ENCODE peak calls at places on chromosomes 7 and 10, in ten cellular contexts. H is A549, D is suprapubic skin, P is K562, E is esophagus muscularis mucosa, L is SK-N-SH, Z is transverse colon, O is GM12878, M is stomach, R is tibial nerve. Y is an unnamed sample.

GRCh38 chr10:130169136-130169888 is 33.1 kb downstream of the GLRX3 start:
- DNase-seq in H (no peak), D (no peak), P (no peak), E (no peak), L (no peak), Z (no peak), O (no peak), M (no peak), R (no peak), Y (no peak)

GRCh38 chr10:77699080-77699645 is 61.6 kb upstream of the KCNMA1 start:
- DNase-seq in H (no peak), D (no peak), P (no peak), E (peak), L (no peak), Z (no peak), O (no peak), M (no peak), R (no peak), Y (no peak)

GRCh38 chr7:2876031-2876862 is 32.1 kb upstream of the GNA12 start:
- DNase-seq in H (peak), D (no peak), P (no peak), E (no peak), L (peak), Z (no peak), O (no peak), M (no peak), R (no peak), Y (no peak)

GRCh38 chr10:86330778-86331763 is 35.5 kb downstream of the GRID1 start:
- DNase-seq in H (no peak), D (peak), P (no peak), E (no peak), L (no peak), Z (no peak), O (no peak), M (no peak), R (no peak), Y (no peak)

GRCh38 chr7:151175793-151176311 is 8.4 kb upstream of the GBX1 start:
- DNase-seq in H (no peak), D (no peak), P (peak), E (no peak), L (no peak), Z (no peak), O (no peak), M (peak), R (no peak), Y (no peak)

GRCh38 chr10:23383637-23384036 is 39.0 kb upstream of the C10orf67 start:
- DNase-seq in H (no peak), D (no peak), P (no peak), E (no peak), L (no peak), Z (no peak), O (no peak), M (no peak), R (no peak), Y (no peak)

GRCh38 chr10:9807848-9808247 is 1209.8 kb upstream of the CELF2 start:
- DNase-seq in H (no peak), D (no peak), P (peak), E (no peak), L (no peak), Z (no peak), O (no peak), M (no peak), R (no peak), Y (no peak)

GRCh38 chr7:116113310-116113709 is 82.7 kb upstream of the TFEC start:
- DNase-seq in H (no peak), D (no peak), P (no peak), E (no peak), L (no peak), Z (no peak), O (no peak), M (no peak), R (no peak), Y (no peak)

GRCh38 chr7:27917774-27918314 is 177.9 kb downstream of the TAX1BP1 start:
- DNase-seq in H (peak), D (no peak), P (no peak), E (no peak), L (no peak), Z (no peak), O (no peak), M (no peak), R (no peak), Y (no peak)

GRCh38 chr7:29987083-29987482 is 2.5 kb downstream of the SCRN1 start:
- DNase-seq in H (peak), D (no peak), P (no peak), E (no peak), L (no peak), Z (no peak), O (no peak), M (no peak), R (no peak), Y (no peak)

GRCh38 chr10:6045600-6046457 is 16.3 kb downstream of the IL2RA start:
- DNase-seq in H (no peak), D (no peak), P (no peak), E (peak), L (no peak), Z (no peak), O (no peak), M (no peak), R (no peak), Y (no peak)

GRCh38 chr7:582931-583330 is 63.3 kb upstream of the PDGFA start:
- DNase-seq in H (no peak), D (no peak), P (no peak), E (no peak), L (no peak), Z (no peak), O (no peak), M (no peak), R (no peak), Y (no peak)

GRCh38 chr7:18019562-18019961 is 8.1 kb downstream of the PRPS1L1 start:
- DNase-seq in H (peak), D (no peak), P (no peak), E (no peak), L (no peak), Z (no peak), O (no peak), M (no peak), R (no peak), Y (no peak)

GRCh38 chr10:6621536-6621935 is 41.5 kb upstream of the PRKCQ start:
- DNase-seq in H (no peak), D (no peak), P (no peak), E (no peak), L (no peak), Z (no peak), O (no peak), M (no peak), R (no peak), Y (no peak)

GRCh38 chr7:157501576-157501975 is 164.8 kb downstream of the DNAJB6 start:
- DNase-seq in H (no peak), D (no peak), P (no peak), E (no peak), L (no peak), Z (no peak), O (no peak), M (peak), R (no peak), Y (no peak)

GRCh38 chr7:16982640-16983103 is 100.9 kb upstream of the AGR3 start:
- DNase-seq in H (peak), D (no peak), P (peak), E (no peak), L (peak), Z (peak), O (no peak), M (no peak), R (no peak), Y (no peak)

GRCh38 chr10:89481662-89482061 is 53.7 kb downstream of the SLC16A12 start:
- DNase-seq in H (peak), D (no peak), P (no peak), E (no peak), L (no peak), Z (no peak), O (no peak), M (no peak), R (no peak), Y (no peak)

GRCh38 chr7:94297397-94297838 is 97.3 kb upstream of the COL1A2 start:
- DNase-seq in H (peak), D (peak), P (no peak), E (no peak), L (no peak), Z (peak), O (no peak), M (peak), R (peak), Y (peak)

GRCh38 chr10:58920655-58921003 is 255.8 kb upstream of the PHYHIPL start:
- DNase-seq in H (no peak), D (no peak), P (no peak), E (no peak), L (no peak), Z (no peak), O (no peak), M (no peak), R (no peak), Y (no peak)

GRCh38 chr7:139423091-139423490 is 60.4 kb downstream of the KLRG2 start:
- DNase-seq in H (no peak), D (no peak), P (no peak), E (no peak), L (no peak), Z (no peak), O (no peak), M (no peak), R (no peak), Y (no peak)

GRCh38 chr7:24851791-24852190 is 94.5 kb upstream of the GSDME start:
- DNase-seq in H (no peak), D (no peak), P (peak), E (no peak), L (no peak), Z (no peak), O (no peak), M (no peak), R (no peak), Y (no peak)

GRCh38 chr10:90805211-90805610 is 52.6 kb downstream of the HTR7 start:
- DNase-seq in H (no peak), D (no peak), P (no peak), E (no peak), L (no peak), Z (no peak), O (no peak), M (no peak), R (no peak), Y (no peak)

GRCh38 chr10:4068255-4069028 is 283.4 kb upstream of the KLF6 start:
- DNase-seq in H (no peak), D (no peak), P (no peak), E (no peak), L (no peak), Z (no peak), O (no peak), M (no peak), R (no peak), Y (no peak)

GRCh38 chr10:87700031-87700796 is 40.5 kb downstream of the PAPSS2 start:
- DNase-seq in H (no peak), D (no peak), P (no peak), E (no peak), L (no peak), Z (no peak), O (no peak), M (no peak), R (no peak), Y (no peak)

GRCh38 chr7:150909192-150909591 is 56.9 kb downstream of the AOC1 start:
- DNase-seq in H (no peak), D (no peak), P (no peak), E (no peak), L (peak), Z (no peak), O (no peak), M (no peak), R (no peak), Y (no peak)

GRCh38 chr7:14936530-14936929 is 34.0 kb upstream of the DGKB start:
- DNase-seq in H (peak), D (no peak), P (no peak), E (no peak), L (no peak), Z (peak), O (no peak), M (no peak), R (no peak), Y (no peak)

GRCh38 chr10:34739915-34740314 is 75.2 kb downstream of the PARD3 start:
- DNase-seq in H (no peak), D (no peak), P (peak), E (peak), L (no peak), Z (peak), O (no peak), M (peak), R (no peak), Y (peak)

GRCh38 chr7:150560486-150560885 is 6.7 kb upstream of the GIMAP4 start:
- DNase-seq in H (no peak), D (no peak), P (no peak), E (no peak), L (no peak), Z (no peak), O (no peak), M (no peak), R (no peak), Y (no peak)

GRCh38 chr7:116261904-116262303 is 51.6 kb downstream of the TES start:
- DNase-seq in H (peak), D (no peak), P (no peak), E (no peak), L (no peak), Z (no peak), O (no peak), M (no peak), R (no peak), Y (no peak)

GRCh38 chr7:46492460-46492859 is 571.4 kb upstream of the IGFBP3 start:
- DNase-seq in H (no peak), D (no peak), P (no peak), E (no peak), L (no peak), Z (no peak), O (no peak), M (no peak), R (no peak), Y (no peak)

GRCh38 chr7:48298779-48299178 is 127.5 kb downstream of the ABCA13 start:
- DNase-seq in H (peak), D (no peak), P (no peak), E (peak), L (no peak), Z (no peak), O (no peak), M (no peak), R (no peak), Y (no peak)

GRCh38 chr7:73518470-73518869 is 3.6 kb downstream of the BAZ1B start:
- DNase-seq in H (no peak), D (peak), P (no peak), E (no peak), L (no peak), Z (peak), O (no peak), M (no peak), R (no peak), Y (no peak)

GRCh38 chr7:127946081-127946480 is 85.2 kb downstream of the LRRC4 start:
- DNase-seq in H (no peak), D (no peak), P (no peak), E (no peak), L (no peak), Z (no peak), O (no peak), M (no peak), R (no peak), Y (no peak)

GRCh38 chr10:29119374-29119773 is 169.5 kb upstream of the LYZL1 start:
- DNase-seq in H (peak), D (no peak), P (peak), E (no peak), L (no peak), Z (peak), O (no peak), M (peak), R (no peak), Y (peak)

GRCh38 chr10:76902949-76903348 is 734.7 kb downstream of the KCNMA1 start:
- DNase-seq in H (peak), D (no peak), P (peak), E (peak), L (peak), Z (peak), O (no peak), M (no peak), R (no peak), Y (no peak)

GRCh38 chr7:69722836-69723235 is 124.6 kb downstream of the AUTS2 start:
- DNase-seq in H (no peak), D (no peak), P (no peak), E (no peak), L (no peak), Z (no peak), O (no peak), M (no peak), R (no peak), Y (no peak)

GRCh38 chr10:77788496-77789010 is 138.0 kb downstream of the DLG5 start:
- DNase-seq in H (no peak), D (no peak), P (no peak), E (no peak), L (no peak), Z (no peak), O (no peak), M (no peak), R (no peak), Y (no peak)

GRCh38 chr10:97542169-97543024 is 30.2 kb upstream of the ANKRD2 start:
- DNase-seq in H (peak), D (peak), P (peak), E (no peak), L (no peak), Z (peak), O (no peak), M (peak), R (peak), Y (peak)

GRCh38 chr10:132898391-132899053 is 43.8 kb downstream of the CFAP46 start:
- DNase-seq in H (no peak), D (no peak), P (no peak), E (no peak), L (no peak), Z (no peak), O (no peak), M (no peak), R (no peak), Y (no peak)
- TF ChIP-seq EP300 in H (no peak), D (no peak), P (no peak), E (no peak), L (no peak), Z (no peak), O (no peak), M (no peak), R (no peak), Y (no peak)

GRCh38 chr10:102040721-102041120 is 15.3 kb downstream of the ARMH3 start:
- DNase-seq in H (no peak), D (no peak), P (no peak), E (no peak), L (no peak), Z (no peak), O (no peak), M (no peak), R (no peak), Y (no peak)

GRCh38 chr10:102045292-102045691 is 10.7 kb downstream of the ARMH3 start:
- DNase-seq in H (no peak), D (no peak), P (no peak), E (no peak), L (no peak), Z (no peak), O (no peak), M (no peak), R (no peak), Y (no peak)

GRCh38 chr10:102040305-102040704 is 15.7 kb downstream of the ARMH3 start:
- DNase-seq in H (no peak), D (no peak), P (no peak), E (no peak), L (no peak), Z (no peak), O (no peak), M (no peak), R (no peak), Y (no peak)

GRCh38 chr10:102043456-102043855 is 12.5 kb downstream of the ARMH3 start:
- DNase-seq in H (no peak), D (no peak), P (no peak), E (no peak), L (no peak), Z (no peak), O (no peak), M (no peak), R (no peak), Y (no peak)

GRCh38 chr10:102046095-102046494 is 9.9 kb downstream of the ARMH3 start:
- DNase-seq in H (no peak), D (no peak), P (no peak), E (no peak), L (no peak), Z (no peak), O (no peak), M (no peak), R (no peak), Y (no peak)
- H3K27ac ChIP-seq in H (no peak), D (no peak), P (no peak), E (no peak), L (no peak), Z (no peak), O (no peak), M (no peak), R (no peak), Y (no peak)

GRCh38 chr7:108630002-108630401 is 60.3 kb downstream of the DNAJB9 start:
- DNase-seq in H (no peak), D (no peak), P (no peak), E (no peak), L (peak), Z (no peak), O (no peak), M (no peak), R (no peak), Y (no peak)

GRCh38 chr7:108623220-108623619 is 53.5 kb downstream of the DNAJB9 start:
- DNase-seq in H (no peak), D (no peak), P (no peak), E (no peak), L (no peak), Z (no peak), O (no peak), M (no peak), R (no peak), Y (no peak)

GRCh38 chr7:108627476-108628051 is 57.9 kb downstream of the DNAJB9 start:
- DNase-seq in H (no peak), D (no peak), P (no peak), E (no peak), L (no peak), Z (no peak), O (no peak), M (no peak), R (no peak), Y (no peak)
- TF ChIP-seq EP300 in H (no peak), D (no peak), P (no peak), E (no peak), L (no peak), Z (no peak), O (no peak), M (no peak), R (no peak), Y (no peak)

GRCh38 chr7:55111007-55111406 is 92.2 kb downstream of the EGFR start:
- DNase-seq in H (no peak), D (no peak), P (no peak), E (no peak), L (no peak), Z (no peak), O (no peak), M (no peak), R (no peak), Y (no peak)

GRCh38 chr7:55109384-55110167 is 90.8 kb downstream of the EGFR start:
- DNase-seq in H (peak), D (no peak), P (no peak), E (no peak), L (no peak), Z (no peak), O (no peak), M (peak), R (no peak), Y (no peak)

GRCh38 chr7:55112056-55112455 is 93.2 kb downstream of the EGFR start:
- DNase-seq in H (no peak), D (no peak), P (no peak), E (no peak), L (no peak), Z (no peak), O (no peak), M (no peak), R (no peak), Y (no peak)

GRCh38 chr7:55117286-55117685 is 98.5 kb downstream of the EGFR start:
- DNase-seq in H (no peak), D (no peak), P (no peak), E (peak), L (no peak), Z (no peak), O (no peak), M (no peak), R (no peak), Y (no peak)

GRCh38 chr7:55113760-55114541 is 95.1 kb downstream of the EGFR start:
- DNase-seq in H (no peak), D (no peak), P (no peak), E (no peak), L (no peak), Z (no peak), O (no peak), M (no peak), R (no peak), Y (no peak)
- H3K27ac ChIP-seq in H (peak), D (peak), P (no peak), E (no peak), L (no peak), Z (no peak), O (no peak), M (no peak), R (no peak), Y (no peak)

GRCh38 chr7:11332186-11332864 is 358.7 kb downstream of the PHF14 start:
- DNase-seq in H (no peak), D (no peak), P (no peak), E (no peak), L (no peak), Z (no peak), O (peak), M (no peak), R (no peak), Y (no peak)
- TF ChIP-seq EP300 in H (no peak), D (no peak), P (no peak), E (no peak), L (no peak), Z (no peak), O (peak), M (no peak), R (no peak), Y (no peak)

GRCh38 chr10:51005551-51005950 is 68.7 kb upstream of the PRKG1 start:
- DNase-seq in H (no peak), D (no peak), P (no peak), E (no peak), L (no peak), Z (no peak), O (no peak), M (no peak), R (no peak), Y (no peak)

GRCh38 chr10:50999163-50999562 is 75.1 kb upstream of the PRKG1 start:
- DNase-seq in H (no peak), D (no peak), P (no peak), E (no peak), L (no peak), Z (no peak), O (no peak), M (no peak), R (no peak), Y (no peak)

GRCh38 chr10:51000164-51000563 is 74.1 kb upstream of the PRKG1 start:
- DNase-seq in H (no peak), D (no peak), P (no peak), E (no peak), L (no peak), Z (no peak), O (no peak), M (no peak), R (no peak), Y (no peak)

GRCh38 chr10:51000976-51001375 is 73.3 kb upstream of the PRKG1 start:
- DNase-seq in H (no peak), D (no peak), P (no peak), E (no peak), L (no peak), Z (no peak), O (no peak), M (no peak), R (no peak), Y (no peak)

DNA sequence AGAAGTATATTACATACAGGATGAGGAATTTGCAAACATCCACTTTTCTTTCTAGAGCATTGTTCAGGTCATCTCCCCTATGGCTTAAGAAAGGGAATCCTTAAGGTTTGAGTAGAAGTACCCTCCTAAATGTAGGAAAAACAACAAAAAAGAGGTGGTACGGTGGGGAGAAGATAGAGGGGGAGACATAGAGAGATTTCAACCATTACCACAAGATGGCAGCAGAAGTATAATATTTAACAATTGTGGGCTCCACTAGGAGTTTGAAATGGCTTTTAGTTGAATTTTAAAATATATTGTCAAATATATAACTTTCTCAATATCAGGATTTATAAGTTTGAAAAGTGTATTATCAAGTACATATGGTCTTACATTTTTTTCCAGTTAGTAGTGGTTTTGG is 72.7 kb upstream of the PRKG1 start:
- DNase-seq in H (no peak), D (no peak), P (peak), E (no peak), L (peak), Z (no peak), O (no peak), M (no peak), R (peak), Y (no peak)
- H3K27ac ChIP-seq in H (no peak), D (no peak), P (no peak), E (no peak), L (no peak), Z (no peak), O (no peak), M (no peak), R (no peak), Y (no peak)